ENCODE peak calls at places on chromosomes 6 and 20, in ten cellular contexts. G is endothelial cell of umbilical vein, R is heart left ventricle, J is activated B cell treated with CpG ODN at 0.5 μM for 24 hours, K is colonic mucosa, F is foreskin keratinocyte, A is GM12865, W is progenitor cell of endocrine pancreas, N is transverse colon, C is foreskin fibroblast. B is an unnamed sample.

GRCh38 chr6:46325561-46326525 is 155.1 kb upstream of the ENPP5 start:
- DNase-seq in G (no peak), R (no peak), J (no peak), K (no peak), F (no peak), A (peak), W (no peak), N (no peak), C (peak), B (no peak)

GRCh38 chr6:5214570-5215052 is 46.1 kb downstream of the LYRM4 start:
- DNase-seq in G (peak), R (peak), J (peak), K (peak), F (no peak), A (peak), W (no peak), N (peak), C (peak), B (no peak)

GRCh38 chr20:4299773-4300172 is 284.4 kb upstream of the RNF24 start:
- DNase-seq in G (no peak), R (no peak), J (no peak), K (no peak), F (no peak), A (no peak), W (no peak), N (no peak), C (peak), B (no peak)

GRCh38 chr6:131250121-131250520 is 114.9 kb downstream of the AKAP7 start:
- DNase-seq in G (peak), R (peak), J (peak), K (peak), F (peak), A (peak), W (no peak), N (peak), C (peak), B (no peak)

GRCh38 chr6:119308048-119308570 is 41.5 kb downstream of the MAN1A1 start:
- DNase-seq in G (peak), R (no peak), J (no peak), K (no peak), F (peak), A (no peak), W (no peak), N (no peak), C (peak), B (no peak)

GRCh38 chr6:34529665-34530327 is 26.3 kb downstream of the SPDEF start:
- DNase-seq in G (no peak), R (peak), J (no peak), K (peak), F (no peak), A (no peak), W (no peak), N (peak), C (no peak), B (no peak)

GRCh38 chr6:70900061-70900460 is 56.8 kb downstream of the B3GAT2 start:
- DNase-seq in G (no peak), R (no peak), J (no peak), K (no peak), F (no peak), A (no peak), W (no peak), N (no peak), C (no peak), B (no peak)

GRCh38 chr6:55819811-55820210 is 55.6 kb downstream of the BMP5 start:
- DNase-seq in G (no peak), R (no peak), J (no peak), K (no peak), F (no peak), A (no peak), W (no peak), N (no peak), C (peak), B (no peak)

GRCh38 chr20:20872420-20872819 is 160.0 kb upstream of the RALGAPA2 start:
- DNase-seq in G (no peak), R (no peak), J (no peak), K (no peak), F (no peak), A (no peak), W (no peak), N (no peak), C (no peak), B (no peak)

GRCh38 chr20:10731190-10731955 is 57.6 kb upstream of the JAG1 start:
- DNase-seq in G (peak), R (no peak), J (no peak), K (no peak), F (peak), A (no peak), W (no peak), N (no peak), C (peak), B (no peak)

GRCh38 chr6:71707059-71707458 is 179.3 kb upstream of the RIMS1 start:
- DNase-seq in G (no peak), R (no peak), J (no peak), K (no peak), F (no peak), A (no peak), W (no peak), N (no peak), C (no peak), B (no peak)

GRCh38 chr6:6320901-6321300 is 439 bp upstream of the F13A1 start:
- DNase-seq in G (no peak), R (no peak), J (no peak), K (no peak), F (peak), A (no peak), W (no peak), N (no peak), C (peak), B (no peak)

GRCh38 chr20:12171927-12172581 is 254.4 kb downstream of the BTBD3 start:
- DNase-seq in G (no peak), R (peak), J (no peak), K (no peak), F (peak), A (no peak), W (no peak), N (no peak), C (peak), B (no peak)

GRCh38 chr6:3577517-3577916 is 120.7 kb upstream of the SLC22A23 start:
- DNase-seq in G (no peak), R (no peak), J (no peak), K (no peak), F (no peak), A (no peak), W (no peak), N (no peak), C (no peak), B (no peak)

GRCh38 chr6:4398806-4399205 is 263.4 kb upstream of the ECI2 start:
- DNase-seq in G (no peak), R (no peak), J (no peak), K (no peak), F (no peak), A (no peak), W (no peak), N (no peak), C (no peak), B (no peak)

GRCh38 chr6:44006123-44006871 is 121.0 kb downstream of the MRPL14 start:
- DNase-seq in G (no peak), R (no peak), J (no peak), K (no peak), F (no peak), A (no peak), W (no peak), N (no peak), C (peak), B (no peak)

GRCh38 chr6:36827261-36828079 is 11.8 kb downstream of the CPNE5 start:
- DNase-seq in G (peak), R (peak), J (no peak), K (no peak), F (peak), A (no peak), W (no peak), N (no peak), C (peak), B (no peak)

GRCh38 chr6:135180458-135181332 is at the start of gene MYB:
- DNase-seq in G (peak), R (peak), J (peak), K (peak), F (peak), A (peak), W (peak), N (peak), C (peak), B (peak)

GRCh38 chr6:50956014-50956413 is 137.3 kb downstream of the TFAP2B start:
- DNase-seq in G (no peak), R (no peak), J (no peak), K (no peak), F (no peak), A (no peak), W (no peak), N (no peak), C (no peak), B (no peak)

GRCh38 chr20:57586943-57587277 is 26.0 kb downstream of the PCK1 start:
- DNase-seq in G (no peak), R (no peak), J (no peak), K (no peak), F (no peak), A (no peak), W (no peak), N (no peak), C (no peak), B (no peak)

GRCh38 chr20:61118429-61119224 is 133.4 kb upstream of the CDH4 start:
- DNase-seq in G (no peak), R (no peak), J (no peak), K (no peak), F (no peak), A (no peak), W (no peak), N (no peak), C (no peak), B (no peak)

GRCh38 chr20:21513881-21514540 is at the start of gene NKX2-2:
- DNase-seq in G (no peak), R (no peak), J (no peak), K (no peak), F (no peak), A (no peak), W (no peak), N (no peak), C (no peak), B (peak)

GRCh38 chr6:1267057-1267732 is 44.7 kb upstream of the FOXQ1 start:
- DNase-seq in G (no peak), R (no peak), J (no peak), K (no peak), F (peak), A (no peak), W (no peak), N (no peak), C (peak), B (no peak)

GRCh38 chr20:21182832-21183563 is 57.1 kb downstream of the KIZ start:
- DNase-seq in G (no peak), R (no peak), J (no peak), K (peak), F (peak), A (no peak), W (no peak), N (peak), C (peak), B (no peak)

GRCh38 chr6:7171119-7171518 is 63.4 kb downstream of the RREB1 start:
- DNase-seq in G (no peak), R (no peak), J (no peak), K (peak), F (no peak), A (peak), W (no peak), N (peak), C (no peak), B (no peak)

GRCh38 chr20:1876217-1876921 is 18.8 kb upstream of the SIRPA start:
- DNase-seq in G (no peak), R (no peak), J (no peak), K (no peak), F (peak), A (no peak), W (no peak), N (no peak), C (no peak), B (no peak)

GRCh38 chr6:111407686-111408085 is 75.3 kb downstream of the REV3L start:
- DNase-seq in G (no peak), R (no peak), J (no peak), K (no peak), F (no peak), A (no peak), W (no peak), N (no peak), C (no peak), B (no peak)

GRCh38 chr20:33655164-33655563 is 7.0 kb upstream of the C20orf144 start:
- DNase-seq in G (no peak), R (no peak), J (no peak), K (no peak), F (no peak), A (no peak), W (no peak), N (no peak), C (no peak), B (no peak)

GRCh38 chr6:73290435-73290834 is 27.4 kb upstream of the KHDC1 start:
- DNase-seq in G (peak), R (no peak), J (no peak), K (no peak), F (peak), A (no peak), W (no peak), N (no peak), C (peak), B (no peak)

GRCh38 chr20:9981834-9982233 is 53.0 kb upstream of the ANKEF1 start:
- DNase-seq in G (no peak), R (no peak), J (no peak), K (no peak), F (no peak), A (no peak), W (no peak), N (peak), C (peak), B (no peak)

GRCh38 chr20:14232650-14233049 is 104.8 kb downstream of the FLRT3 start:
- DNase-seq in G (no peak), R (no peak), J (no peak), K (no peak), F (no peak), A (peak), W (no peak), N (no peak), C (no peak), B (no peak)

GRCh38 chr6:153003294-153003645 is 761 bp upstream of the MTRF1L start:
- DNase-seq in G (no peak), R (no peak), J (no peak), K (peak), F (peak), A (no peak), W (no peak), N (no peak), C (no peak), B (peak)
- TF ChIP-seq CTCF in G (no peak), R (no peak), J (no peak), K (no peak), F (no peak), A (no peak), W (no peak), N (no peak), C (no peak), B (no peak)

DNA sequence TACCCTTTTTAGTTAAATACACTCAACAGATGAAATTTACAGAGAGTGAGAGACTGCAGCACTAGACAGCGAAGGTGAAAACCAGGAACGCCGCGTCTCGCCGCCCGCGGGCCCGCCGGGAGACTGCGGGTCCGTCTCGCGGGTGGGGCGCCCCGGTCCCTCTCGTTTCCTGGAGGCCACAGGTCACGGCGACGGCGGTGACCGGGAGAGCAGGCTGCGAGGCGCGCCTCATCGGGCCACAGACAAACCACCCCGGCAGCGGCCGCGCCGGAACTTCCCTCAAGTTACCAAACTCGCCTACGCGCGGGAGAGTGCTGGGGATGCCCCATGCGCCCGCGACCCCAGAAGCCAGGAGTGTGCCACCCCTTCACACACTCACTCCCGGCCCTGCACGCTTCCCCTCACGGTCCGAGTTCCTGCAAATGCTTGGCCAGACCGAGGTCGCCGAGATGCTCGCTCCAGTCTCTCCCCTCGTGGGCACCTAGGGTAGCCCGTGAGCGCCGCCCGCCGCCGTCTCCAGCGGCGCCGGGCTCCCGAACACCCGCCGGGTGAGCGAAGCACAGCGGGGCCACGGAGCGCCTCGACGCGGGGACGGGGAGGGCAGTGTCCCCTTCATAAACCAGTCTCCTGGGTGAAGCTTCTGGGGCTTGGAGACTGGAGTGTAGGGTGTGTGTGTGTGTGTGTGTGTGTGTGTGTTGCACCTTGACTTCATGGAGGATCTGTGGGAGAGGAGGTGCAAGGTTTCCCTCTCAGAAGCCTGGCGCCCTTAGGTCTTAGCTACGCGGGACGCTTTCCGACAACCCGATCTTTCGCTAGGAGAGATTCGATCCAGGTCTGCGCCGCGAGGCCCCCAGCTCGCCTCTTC is 1.4 kb downstream of the BACH2 start:
- DNase-seq in G (peak), R (peak), J (peak), K (peak), F (peak), A (peak), W (peak), N (peak), C (peak), B (peak)
- TF ChIP-seq CTCF in G (peak), R (peak), J (no peak), K (no peak), F (peak), A (peak), W (peak), N (no peak), C (peak), B (peak)

GRCh38 chr6:25746968-25747367 is 7.6 kb upstream of the SLC17A4 start:
- DNase-seq in G (no peak), R (no peak), J (no peak), K (peak), F (no peak), A (no peak), W (no peak), N (peak), C (no peak), B (no peak)
- TF ChIP-seq CTCF in G (no peak), R (no peak), J (no peak), K (no peak), F (peak), A (no peak), W (no peak), N (peak), C (no peak), B (no peak)

GRCh38 chr6:129292836-129293235 is 409.9 kb downstream of the LAMA2 start:
- DNase-seq in G (no peak), R (no peak), J (no peak), K (no peak), F (no peak), A (no peak), W (no peak), N (no peak), C (no peak), B (no peak)

GRCh38 chr6:129302671-129303070 is 407.3 kb downstream of the ARHGAP18 start:
- DNase-seq in G (no peak), R (no peak), J (no peak), K (no peak), F (no peak), A (no peak), W (no peak), N (no peak), C (no peak), B (no peak)

GRCh38 chr6:129297592-129297991 is 412.4 kb downstream of the ARHGAP18 start:
- DNase-seq in G (no peak), R (no peak), J (no peak), K (no peak), F (no peak), A (no peak), W (no peak), N (no peak), C (no peak), B (no peak)
- TF ChIP-seq CTCF in G (no peak), R (no peak), J (no peak), K (no peak), F (no peak), A (no peak), W (no peak), N (no peak), C (no peak), B (no peak)

DNA sequence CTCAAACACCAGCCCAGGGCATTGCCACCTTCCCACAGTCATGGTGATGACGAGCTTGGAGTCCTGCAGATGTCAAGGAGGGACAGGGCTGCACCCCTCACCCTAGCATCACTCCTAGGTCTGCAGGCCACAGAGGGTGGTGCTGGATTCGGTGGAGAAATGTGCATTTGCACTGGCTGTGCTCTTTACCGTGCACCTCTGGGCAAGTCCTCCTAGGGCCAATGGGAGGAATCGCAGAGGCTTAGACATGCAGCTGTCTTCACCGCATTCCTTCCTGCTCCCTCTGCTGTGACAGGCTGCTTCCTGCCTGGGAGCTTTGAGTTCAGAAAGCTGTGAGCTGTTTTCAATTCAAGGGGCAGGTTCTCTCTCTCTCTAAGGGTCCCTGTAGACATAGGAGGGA is 85.0 kb downstream of the EDN3 start:
- DNase-seq in G (no peak), R (no peak), J (no peak), K (no peak), F (no peak), A (peak), W (no peak), N (no peak), C (no peak), B (no peak)
- TF ChIP-seq CTCF in G (no peak), R (no peak), J (no peak), K (no peak), F (no peak), A (no peak), W (no peak), N (no peak), C (no peak), B (no peak)

DNA sequence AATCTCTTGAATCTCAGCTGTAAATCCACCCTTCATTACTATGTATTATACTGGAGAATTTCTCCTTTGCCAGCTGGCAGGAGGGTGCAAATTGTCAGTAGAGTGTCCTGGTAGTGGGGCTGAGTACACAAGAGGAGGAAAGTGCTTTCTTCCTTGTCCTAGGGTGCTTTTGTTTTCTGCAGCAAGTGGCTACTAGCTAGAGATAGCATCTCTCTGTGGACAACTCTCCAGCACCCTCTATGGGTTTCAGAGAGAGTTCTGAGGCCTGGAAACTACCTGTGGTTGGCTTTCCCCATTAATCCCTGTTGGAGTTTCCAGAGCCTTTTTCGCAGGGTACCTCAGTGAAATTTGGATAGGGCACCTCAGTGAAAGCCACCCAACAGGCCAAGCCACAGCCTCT is 422.5 kb upstream of the RGS17 start:
- DNase-seq in G (no peak), R (no peak), J (no peak), K (no peak), F (no peak), A (peak), W (no peak), N (no peak), C (peak), B (no peak)
- TF ChIP-seq CTCF in G (no peak), R (no peak), J (no peak), K (no peak), F (no peak), A (peak), W (peak), N (no peak), C (peak), B (peak)

B was measured in GM13977.